ENCODE peak calls at places on chromosomes 2 and 18, in nine cellular contexts. U is prostate gland, D is sigmoid colon, A is HCT116, X is breast epithelium, W is K562, Z is stomach, C is upper lobe of left lung, I is spleen. Y is an unnamed sample. For H3K4me1, the result is how much of the 10 kb centered on the place peaks cover.

GRCh38 chr2:155223781-155224406 is 525.4 kb downstream of the KCNJ3 start:
- DNase-seq in C (no peak), W (no peak), U (no peak), Z (no peak), D (no peak), I (no peak), X (no peak), A (peak), Y (no peak)

GRCh38 chr2:78718483-78718882 is 307.0 kb upstream of the REG3G start:
- DNase-seq in A (no peak), Z (no peak), X (no peak), U (no peak), I (no peak), C (no peak), D (no peak), W (no peak), Y (no peak)

GRCh38 chr18:36627616-36628015 is 201.2 kb downstream of the TPGS2 start:
- DNase-seq in D (no peak), C (no peak), I (no peak), Z (no peak), A (no peak), X (no peak), W (no peak), U (no peak), Y (peak)

GRCh38 chr2:186991766-186992417 is 142.9 kb upstream of the ZSWIM2 start:
- DNase-seq in W (no peak), U (no peak), C (no peak), D (no peak), X (no peak), A (no peak), Z (no peak), I (no peak), Y (no peak)

GRCh38 chr2:197599285-197599965 is 76.0 kb downstream of the RFTN2 start:
- DNase-seq in U (peak), X (no peak), I (no peak), A (peak), D (no peak), W (peak), C (no peak), Z (no peak), Y (no peak)

GRCh38 chr2:3129867-3130266 is 247.8 kb downstream of the EIPR1 start:
- DNase-seq in A (no peak), W (no peak), C (no peak), D (no peak), X (no peak), Z (no peak), I (peak), U (no peak), Y (no peak)

GRCh38 chr2:240255811-240256703 is 115.6 kb upstream of the OTOS start:
- DNase-seq in I (peak), D (no peak), A (no peak), U (peak), X (no peak), Z (peak), C (peak), W (no peak), Y (peak)

GRCh38 chr2:195486987-195487644 is 169.9 kb upstream of the SLC39A10 start:
- DNase-seq in W (peak), D (no peak), Z (no peak), X (no peak), A (peak), C (no peak), I (no peak), U (no peak), Y (no peak)

GRCh38 chr2:108612514-108613183 is 78.4 kb downstream of the LIMS1 start:
- DNase-seq in I (peak), C (peak), X (no peak), W (peak), D (no peak), A (no peak), U (no peak), Z (peak), Y (no peak)

GRCh38 chr2:97908208-97908676 is 87.5 kb downstream of the TMEM131 start:
- DNase-seq in A (no peak), U (no peak), C (no peak), D (no peak), Z (no peak), W (no peak), X (no peak), I (no peak), Y (no peak)

GRCh38 chr2:15038373-15039364 is 406.2 kb downstream of the LRATD1 start:
- DNase-seq in A (no peak), Z (no peak), C (no peak), U (no peak), W (no peak), D (no peak), I (no peak), X (no peak), Y (no peak)

DNA sequence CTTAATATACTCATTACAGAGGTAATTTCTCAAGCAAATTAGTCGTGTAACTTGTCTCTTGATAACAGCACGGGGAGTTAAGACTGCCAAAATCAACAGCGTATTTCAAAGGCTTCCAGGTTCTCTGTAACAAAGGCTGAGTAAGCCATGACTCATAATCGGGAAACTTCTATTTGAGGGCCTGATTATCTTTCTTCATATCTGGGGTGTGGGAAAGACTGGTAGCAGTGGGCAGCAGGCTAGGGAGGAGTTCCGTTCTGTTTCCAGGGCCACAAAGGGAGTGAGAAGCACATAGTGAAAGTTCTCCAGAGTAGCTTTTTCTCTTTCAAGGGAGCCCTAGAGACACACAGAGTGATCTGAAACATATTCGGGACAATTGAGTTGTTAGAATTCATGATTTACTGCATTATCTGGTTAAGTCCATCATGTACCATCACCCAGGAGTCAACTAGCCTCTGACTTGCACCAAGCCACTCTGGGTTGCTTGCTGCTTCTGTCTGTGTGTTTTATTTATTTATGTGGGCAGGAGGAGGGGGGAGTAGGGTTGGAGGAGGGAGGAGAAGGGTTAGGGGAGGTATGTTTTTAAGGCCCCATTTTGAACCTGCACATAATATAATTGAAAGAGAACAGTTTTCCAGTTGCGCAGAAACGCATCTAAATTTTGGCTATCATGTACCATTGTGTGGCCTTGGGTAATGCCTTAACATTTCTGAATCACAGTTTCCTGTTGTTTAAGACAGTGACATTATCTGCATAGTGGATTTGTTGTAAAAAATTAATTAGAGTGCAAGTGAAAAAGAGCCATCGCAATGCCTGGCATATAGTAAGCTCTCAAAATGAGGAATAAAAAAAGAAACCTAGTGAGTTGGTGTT is 80.5 kb upstream of the ITPRID2 start:
- DNase-seq in C (no peak), A (peak), U (peak), D (no peak), I (no peak), Z (peak), W (peak), X (no peak), Y (no peak)
- TF ChIP-seq POLR2A in C (no peak), A (peak), U (no peak), D (no peak), I (no peak), Z (no peak), W (no peak), X (no peak), Y (no peak)

GRCh38 chr2:165687376-165687775 is 106.7 kb downstream of the GALNT3 start:
- DNase-seq in X (no peak), Z (no peak), D (no peak), A (no peak), I (no peak), U (no peak), C (no peak), W (no peak), Y (no peak)
- TF ChIP-seq POLR2AphosphoS5 in X (no peak), Z (no peak), D (no peak), A (no peak), I (no peak), U (no peak), C (no peak), W (no peak), Y (no peak)

DNA sequence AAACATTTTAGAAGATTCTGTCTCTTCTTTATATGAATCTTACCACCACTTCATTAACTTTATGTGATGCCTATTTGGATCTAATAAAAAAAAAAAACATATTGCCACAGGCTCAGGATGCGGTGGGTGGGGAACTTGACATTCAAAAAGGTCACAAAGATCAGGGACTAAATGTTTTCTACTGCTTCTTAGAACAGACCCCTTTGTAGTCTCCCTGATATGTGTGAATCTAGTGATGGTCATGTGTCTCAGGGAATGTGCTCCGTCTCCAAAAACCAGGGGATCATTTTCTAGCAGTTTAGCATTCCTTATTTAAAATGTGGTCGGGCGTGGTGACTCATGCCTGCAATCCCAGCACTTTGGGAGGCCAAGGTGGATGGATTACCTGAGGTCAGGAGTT is 807.8 kb upstream of the CHAC2 start:
- DNase-seq in X (no peak), I (no peak), U (no peak), C (no peak), A (no peak), D (no peak), W (no peak), Z (no peak), Y (no peak)
- H3K4me1 ChIP-seq in X (under half), I (under half), U (under half), C (under half), A (under half), D (under half), W (under half), Z (under half), Y (under half)

GRCh38 chr2:128536925-128537620 is 218.4 kb upstream of the HS6ST1 start:
- DNase-seq in C (no peak), U (no peak), D (no peak), X (no peak), I (peak), Z (peak), A (peak), W (peak), Y (no peak)
- TF ChIP-seq POLR2A in C (no peak), U (no peak), D (no peak), X (no peak), I (no peak), Z (no peak), A (no peak), W (no peak), Y (no peak)

GRCh38 chr2:127423880-127424279 is 5.7 kb downstream of the PROC start:
- DNase-seq in C (no peak), W (no peak), I (no peak), Z (no peak), D (no peak), U (no peak), A (no peak), X (no peak), Y (no peak)
- TF ChIP-seq POLR2AphosphoS5 in C (no peak), W (no peak), I (no peak), Z (no peak), D (no peak), U (no peak), A (no peak), X (no peak), Y (no peak)

GRCh38 chr2:110881908-110882307 is 149.5 kb downstream of the ACOXL start:
- DNase-seq in D (no peak), C (no peak), Z (no peak), U (no peak), X (no peak), W (no peak), I (no peak), A (no peak), Y (no peak)
- H3K4me1 ChIP-seq in D (under half), C (under half), Z (under half), U (under half), X (under half), W (under half), I (under half), A (under half), Y (under half)

GRCh38 chr2:49262815-49263560 is 108.7 kb upstream of the FSHR start:
- DNase-seq in W (no peak), X (no peak), I (no peak), A (no peak), Z (no peak), D (no peak), U (no peak), C (no peak), Y (no peak)
- TF ChIP-seq POLR2A in W (no peak), X (no peak), I (no peak), A (no peak), Z (no peak), D (no peak), U (no peak), C (no peak), Y (no peak)

GRCh38 chr2:211833582-211834279 is 704.9 kb downstream of the ERBB4 start:
- DNase-seq in X (no peak), W (no peak), I (no peak), C (no peak), U (no peak), A (no peak), D (no peak), Z (no peak), Y (no peak)
- TF ChIP-seq POLR2AphosphoS5 in X (no peak), W (no peak), I (no peak), C (no peak), U (no peak), A (no peak), D (no peak), Z (no peak), Y (no peak)

GRCh38 chr2:30234180-30234971 is 3.0 kb downstream of the LBH start:
- DNase-seq in A (no peak), W (no peak), D (peak), C (no peak), X (no peak), I (peak), U (peak), Z (peak), Y (no peak)
- H3K4me1 ChIP-seq in A (under half), W (under half), D (half or more), C (half or more), X (under half), I (half or more), U (under half), Z (half or more), Y (half or more)